ENCODE peak calls at places on chromosomes 2 and 18, in seven cellular contexts. X is glutamatergic neuron; Y is T-helper 9 cell; E is GM04503; V is H7; W is activated naive CD4-positive, alpha-beta T cell; I is foreskin fibroblast. H is an unnamed sample.

GRCh38 chr2:12202301-12202700 is 455.9 kb downstream of the LPIN1 start:
- DNase-seq in X (no peak), Y (no peak), E (no peak), V (no peak), W (no peak), I (no peak), H (no peak)

GRCh38 chr2:62014102-62014501 is 108.6 kb downstream of the COMMD1 start:
- DNase-seq in X (peak; percentile 33), Y (no peak), E (peak; percentile 47), V (no peak), W (no peak), I (peak; percentile 57), H (no peak)

GRCh38 chr2:58870704-58871103 is 629.6 kb upstream of the FANCL start:
- DNase-seq in X (no peak), Y (no peak), E (no peak), V (no peak), W (no peak), I (no peak), H (no peak)

GRCh38 chr2:120348134-120349103 is 2.5 kb downstream of the INHBB start:
- DNase-seq in X (no peak), Y (no peak), E (no peak), V (peak; percentile 84), W (no peak), I (no peak), H (no peak)

GRCh38 chr2:191148766-191149165 is 2.0 kb downstream of the STAT4 start:
- DNase-seq in X (no peak), Y (no peak), E (no peak), V (no peak), W (no peak), I (no peak), H (no peak)

GRCh38 chr2:42342061-42342794 is 18.8 kb downstream of the COX7A2L start:
- DNase-seq in X (peak; percentile 57), Y (no peak), E (peak; percentile 86), V (peak; percentile 37), W (no peak), I (peak; percentile 92), H (no peak)

GRCh38 chr2:26001743-26002341 is 19.5 kb upstream of the KIF3C start:
- DNase-seq in X (no peak), Y (no peak), E (no peak), V (no peak), W (no peak), I (no peak), H (no peak)

GRCh38 chr2:39947294-39948015 is 168.4 kb upstream of the THUMPD2 start:
- DNase-seq in X (no peak), Y (no peak), E (no peak), V (no peak), W (no peak), I (no peak), H (no peak)

GRCh38 chr2:63189026-63189425 is 138.4 kb downstream of the OTX1 start:
- DNase-seq in X (peak; percentile 60), Y (no peak), E (peak; percentile 7), V (peak; percentile 60), W (no peak), I (peak; percentile 13), H (no peak)

GRCh38 chr18:25875574-25875973 is 214.8 kb downstream of the SS18 start:
- DNase-seq in X (no peak), Y (no peak), E (no peak), V (no peak), W (no peak), I (no peak), H (no peak)

GRCh38 chr2:218984239-218985020 is 554 bp downstream of the FEV start:
- DNase-seq in X (peak; percentile 47), Y (no peak), E (no peak), V (peak; percentile 84), W (no peak), I (no peak), H (no peak)

GRCh38 chr18:79485788-79486355 is 90.1 kb downstream of the NFATC1 start:
- DNase-seq in X (no peak), Y (no peak), E (peak; percentile 83), V (peak; percentile 52), W (no peak), I (peak; percentile 83), H (no peak)

GRCh38 chr2:223969856-223970255 is 12.6 kb downstream of the MRPL44 start:
- DNase-seq in X (no peak), Y (no peak), E (no peak), V (no peak), W (no peak), I (peak; percentile 43), H (no peak)

GRCh38 chr18:61606068-61606660 is 272.9 kb downstream of the CDH20 start:
- DNase-seq in X (peak; percentile 23), Y (no peak), E (no peak), V (peak; percentile 23), W (no peak), I (no peak), H (no peak)

GRCh38 chr2:141554810-141555209 is 576.0 kb downstream of the LRP1B start:
- DNase-seq in X (no peak), Y (no peak), E (no peak), V (no peak), W (no peak), I (peak; percentile 27), H (no peak)

GRCh38 chr2:150971910-150972309 is 289.8 kb downstream of the RBM43 start:
- DNase-seq in X (no peak), Y (no peak), E (no peak), V (no peak), W (no peak), I (no peak), H (no peak)

GRCh38 chr2:31297751-31298150 is 63.8 kb downstream of the EHD3 start:
- DNase-seq in X (no peak), Y (no peak), E (no peak), V (no peak), W (no peak), I (peak; percentile 62), H (no peak)

GRCh38 chr2:85504434-85505261 is 34.3 kb upstream of the MAT2A start:
- DNase-seq in X (peak; percentile 54), Y (no peak), E (peak; percentile 85), V (no peak), W (no peak), I (peak; percentile 99), H (no peak)

GRCh38 chr2:234483568-234484251 is 13.2 kb downstream of the ARL4C start:
- DNase-seq in X (no peak), Y (peak; percentile 72), E (no peak), V (no peak), W (peak; percentile 54), I (no peak), H (peak; percentile 79)

H was measured in T follicular helper cell.